ENCODE peak calls at places on chromosomes 4 and X, in nine cellular contexts. G is lung, V is astrocyte of the spinal cord, A is HFF-Myc, C is AG04450, B is adipocyte, J is HL-60, H is astrocyte, S is IMR-90. W is an unnamed sample.

GRCh38 chr4:119559044-119559647 is 69.5 kb downstream of the PDE5A start:
- DNase-seq in C (no peak), B (peak), S (peak), A (peak), G (no peak), J (no peak), H (peak), V (peak), W (peak)

GRCh38 chr4:11483076-11483475 is 54.4 kb upstream of the HS3ST1 start:
- DNase-seq in H (peak), S (no peak), B (no peak), J (no peak), C (no peak), G (no peak), V (peak), A (no peak), W (no peak)

GRCh38 chr4:119729815-119730643 is 101.4 kb upstream of the PDE5A start:
- DNase-seq in A (peak), S (peak), C (peak), G (no peak), V (peak), H (peak), B (peak), J (no peak), W (peak)

GRCh38 chr4:141388483-141388882 is 167.8 kb downstream of the ZNF330 start:
- DNase-seq in A (peak), H (peak), J (no peak), G (no peak), B (peak), C (peak), V (peak), S (peak), W (peak)

GRCh38 chr4:153169811-153170210 is 34.4 kb upstream of the TRIM2 start:
- DNase-seq in G (no peak), S (no peak), C (no peak), B (no peak), A (no peak), H (no peak), J (no peak), V (no peak), W (no peak)

GRCh38 chr4:153757407-153757806 is 2.4 kb downstream of the RNF175 start:
- DNase-seq in S (no peak), C (no peak), V (no peak), A (no peak), H (peak), J (no peak), G (no peak), B (no peak), W (no peak)

GRCh38 chr4:168978001-168978700 is 31.9 kb downstream of the CBR4 start:
- DNase-seq in J (no peak), A (no peak), B (peak), H (peak), G (no peak), V (peak), S (peak), C (peak), W (peak)

GRCh38 chrX:15050395-15050794 is 177.2 kb downstream of the MOSPD2 start:
- DNase-seq in J (no peak), S (no peak), B (no peak), A (no peak), G (no peak), V (no peak), C (no peak), H (no peak), W (no peak)

GRCh38 chr4:98150092-98150761 is 7.0 kb upstream of the STPG2 start:
- DNase-seq in B (peak), A (no peak), H (no peak), V (peak), J (no peak), S (peak), G (no peak), C (no peak), W (peak)

GRCh38 chrX:2589186-2590020 is 88.6 kb upstream of the DHRSX start:
- DNase-seq in J (no peak), G (no peak), C (no peak), S (peak), B (no peak), V (no peak), H (no peak), A (no peak), W (no peak)

GRCh38 chr4:174212061-174212460 is 71.4 kb downstream of the FBXO8 start:
- DNase-seq in A (no peak), S (no peak), V (no peak), C (no peak), J (no peak), B (no peak), G (no peak), H (no peak), W (no peak)

GRCh38 chrX:41335590-41336331 is 1.8 kb downstream of the DDX3X start:
- DNase-seq in C (no peak), A (no peak), J (no peak), B (peak), S (peak), H (peak), G (no peak), V (peak), W (no peak)

GRCh38 chr4:182679531-182679930 is 237.7 kb downstream of the DCTD start:
- DNase-seq in S (no peak), V (no peak), H (no peak), B (no peak), C (no peak), A (no peak), G (no peak), J (no peak), W (no peak)

GRCh38 chrX:105648732-105649131 is 173.6 kb upstream of the NRK start:
- DNase-seq in C (no peak), B (no peak), V (no peak), J (no peak), H (no peak), S (no peak), G (no peak), A (no peak), W (no peak)

GRCh38 chr4:66921433-66921832 is 623.9 kb downstream of the CENPC start:
- DNase-seq in G (no peak), V (no peak), B (no peak), J (no peak), C (no peak), S (no peak), H (no peak), A (no peak), W (no peak)

GRCh38 chr4:133402616-133403015 is 253.5 kb downstream of the PCDH10 start:
- DNase-seq in G (no peak), S (no peak), H (peak), C (no peak), B (peak), A (no peak), J (no peak), V (peak), W (no peak)

GRCh38 chr4:8508266-8508665 is 67.7 kb downstream of the TRMT44 start:
- DNase-seq in A (no peak), G (no peak), C (no peak), H (no peak), J (no peak), S (no peak), V (no peak), B (no peak), W (no peak)

GRCh38 chrX:47864785-47865184 is 28.1 kb downstream of the ZNF81 start:
- DNase-seq in H (no peak), G (no peak), S (no peak), A (no peak), J (no peak), V (no peak), B (peak), C (no peak), W (no peak)

GRCh38 chr4:147362868-147363440 is 117.9 kb upstream of the EDNRA start:
- DNase-seq in H (no peak), A (no peak), S (peak), G (peak), J (no peak), B (peak), C (no peak), V (peak), W (peak)
- H3K4me3 ChIP-seq in H (no peak), A (no peak), S (no peak), G (no peak), J (no peak), B (no peak), C (no peak), V (no peak), W (no peak)

GRCh38 chr4:52789774-52790173 is 38.5 kb upstream of the ERVMER34-1 start:
- DNase-seq in B (no peak), S (no peak), G (no peak), J (no peak), V (no peak), C (no peak), H (no peak), A (no peak), W (no peak)
- H3K4me3 ChIP-seq in B (no peak), S (no peak), G (no peak), J (no peak), V (no peak), C (no peak), H (no peak), A (no peak), W (no peak)

DNA sequence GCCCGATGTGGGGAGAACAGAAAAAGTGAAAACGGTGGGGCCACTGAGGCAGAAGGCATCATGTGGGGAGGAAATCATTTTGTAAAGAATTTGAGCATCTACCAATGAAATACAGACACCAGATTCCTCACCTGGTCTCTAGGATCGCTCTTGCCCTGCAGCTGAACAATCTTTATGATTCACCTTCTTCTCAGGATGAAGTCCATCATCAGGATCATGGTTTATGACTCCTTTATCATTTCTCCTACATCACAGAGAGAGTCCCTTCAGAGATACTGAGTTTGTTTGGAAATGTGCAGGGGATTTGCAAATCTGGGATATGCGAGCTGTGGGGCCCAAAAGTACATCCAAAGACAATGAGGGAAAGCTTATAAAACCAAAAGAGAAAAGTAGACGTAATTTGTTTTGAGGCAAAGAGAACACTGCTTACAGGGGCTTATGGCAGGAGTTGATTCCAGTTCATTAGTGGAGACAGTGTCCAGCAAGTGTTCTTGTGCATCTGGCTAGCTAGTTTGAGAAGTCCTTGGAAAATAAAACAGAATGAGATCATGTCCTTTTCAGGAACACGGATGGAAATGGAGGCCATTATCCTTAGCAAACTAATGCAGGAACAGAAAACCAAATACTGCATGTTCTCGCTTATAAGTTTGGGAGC is 15.3 kb upstream of the ANXA5 start:
- DNase-seq in V (peak), C (no peak), B (no peak), A (no peak), J (no peak), S (no peak), H (no peak), G (no peak), W (no peak)
- H3K4me3 ChIP-seq in V (no peak), C (peak), B (peak), A (peak), J (no peak), S (no peak), H (no peak), G (no peak), W (peak)

GRCh38 chr4:76679691-76680090 is 218.3 kb downstream of the SOWAHB start:
- DNase-seq in J (no peak), V (no peak), H (no peak), C (no peak), G (peak), S (no peak), B (no peak), A (no peak), W (no peak)
- H3K4me3 ChIP-seq in J (no peak), V (no peak), H (no peak), C (no peak), G (no peak), S (no peak), B (no peak), A (no peak), W (no peak)

GRCh38 chr4:158666892-158667291 is 4.8 kb downstream of the C4orf46 start:
- DNase-seq in G (no peak), H (no peak), S (no peak), C (no peak), V (no peak), J (no peak), B (no peak), A (no peak), W (no peak)
- H3K4me3 ChIP-seq in G (no peak), H (no peak), S (no peak), C (no peak), V (no peak), J (no peak), B (no peak), A (no peak), W (no peak)

DNA sequence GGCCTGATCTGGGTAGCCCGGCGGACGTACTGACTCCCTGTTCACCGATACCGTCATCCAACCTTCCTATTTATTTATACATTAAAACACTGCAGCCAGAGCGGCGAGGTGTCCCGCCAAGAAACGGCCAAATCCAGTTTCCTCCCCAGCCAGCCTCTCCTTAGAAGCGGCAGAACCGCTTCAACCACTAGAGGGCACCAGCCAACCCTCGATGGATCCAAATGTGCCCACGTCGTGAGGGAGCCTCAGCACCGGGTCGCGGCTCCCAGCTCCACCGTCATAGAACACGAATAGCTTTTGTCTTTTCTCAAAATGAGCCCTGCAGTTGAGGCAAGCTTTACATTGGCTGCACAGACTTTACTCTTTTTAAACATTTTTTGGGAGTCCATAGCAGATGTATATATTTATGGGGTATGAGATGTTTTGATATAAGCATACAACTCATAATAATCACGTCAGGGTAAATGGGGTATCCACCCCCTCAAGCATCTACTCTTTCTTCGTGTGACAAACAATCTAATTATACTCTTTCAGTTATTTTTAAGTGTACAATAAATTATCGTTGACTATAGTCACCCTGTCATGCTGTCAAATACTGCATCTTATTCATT is 13.0 kb upstream of the HELT start:
- DNase-seq in V (peak), B (peak), C (peak), J (no peak), S (peak), H (peak), A (peak), G (peak), W (peak)
- H3K4me3 ChIP-seq in V (peak), B (peak), C (peak), J (no peak), S (no peak), H (peak), A (no peak), G (no peak), W (peak)

GRCh38 chr4:2817136-2817535 is 24.3 kb downstream of the SH3BP2 start:
- DNase-seq in C (no peak), B (no peak), H (no peak), V (no peak), S (no peak), A (no peak), G (no peak), J (no peak), W (no peak)

GRCh38 chr4:2816401-2816954 is 23.6 kb downstream of the SH3BP2 start:
- DNase-seq in H (no peak), S (no peak), B (no peak), J (no peak), C (no peak), A (no peak), G (no peak), V (no peak), W (no peak)

GRCh38 chr4:2818351-2818939 is 25.2 kb upstream of the ADD1 start:
- DNase-seq in B (peak), J (no peak), H (no peak), A (no peak), S (no peak), C (no peak), V (no peak), G (no peak), W (no peak)

GRCh38 chr4:2819244-2820215 is 24.1 kb upstream of the ADD1 start:
- DNase-seq in S (no peak), H (no peak), J (no peak), V (no peak), C (no peak), G (no peak), A (no peak), B (no peak), W (no peak)

DNA sequence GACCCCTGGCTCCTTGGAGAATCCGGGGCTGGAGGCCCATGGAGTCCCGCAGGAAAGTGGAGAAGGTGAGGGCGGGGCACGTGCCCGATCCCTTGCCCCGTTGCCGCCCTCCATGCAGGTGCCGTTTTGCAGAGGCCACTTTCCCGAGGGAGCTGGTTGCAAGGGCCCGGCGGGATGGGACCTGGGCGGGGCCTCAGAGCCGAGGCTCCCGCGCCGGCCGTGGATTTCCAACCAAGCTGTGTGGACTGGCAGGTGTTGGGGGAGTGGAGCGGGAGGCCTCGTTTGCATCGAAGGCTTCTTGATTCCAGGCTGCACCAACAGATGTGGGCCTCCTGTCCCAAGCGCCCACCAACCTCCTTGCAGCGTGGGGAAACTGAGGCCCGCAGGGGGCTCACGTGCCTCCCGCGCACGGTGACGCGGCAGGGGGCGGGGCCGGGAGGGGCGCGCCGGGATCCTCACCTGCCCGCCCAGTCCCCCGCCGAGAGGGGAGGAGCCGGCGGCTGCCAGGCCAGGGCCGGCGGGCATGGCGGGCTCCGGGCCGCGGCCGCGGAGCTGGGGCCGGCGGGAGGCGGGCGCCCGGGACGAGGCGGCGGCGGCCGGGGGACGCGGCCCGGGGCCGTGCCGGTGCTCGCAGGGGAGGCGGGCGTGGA is 24.9 kb downstream of the SH3BP2 start:
- DNase-seq in S (no peak), G (no peak), C (no peak), A (no peak), V (no peak), J (no peak), H (no peak), B (peak), W (no peak)
- H3K4me3 ChIP-seq in S (peak), G (peak), C (peak), A (peak), V (peak), J (no peak), H (peak), B (peak), W (peak)

W was measured in cardiac fibroblast.